ENCODE peak calls at places on chromosomes 1 and 21, in seven cellular contexts. P, W, R, T, F, H and X are unnamed samples.

GRCh38 chr1:196400478-196401453 is 207.5 kb downstream of the KCNT2 start:
- DNase-seq in H (no peak), R (peak), F (no peak), P (peak), W (peak), T (no peak), X (no peak)

GRCh38 chr1:42744030-42744413 is 4.0 kb upstream of the CLDN19 start:
- DNase-seq in F (no peak), P (no peak), W (no peak), T (no peak), R (no peak), H (no peak), X (no peak)

GRCh38 chr1:17700981-17701870 is 53.9 kb upstream of the ACTL8 start:
- DNase-seq in W (no peak), R (no peak), F (no peak), H (no peak), P (no peak), T (no peak), X (no peak)

GRCh38 chr1:221274373-221274772 is 395.1 kb downstream of the HLX start:
- DNase-seq in W (no peak), P (no peak), R (no peak), F (no peak), T (peak), H (no peak), X (no peak)

GRCh38 chr1:8398677-8399076 is 80.8 kb downstream of the SLC45A1 start:
- DNase-seq in W (no peak), T (no peak), R (no peak), F (no peak), P (no peak), H (no peak), X (no peak)

GRCh38 chr21:36699546-36700294 is 805 bp downstream of the SIM2 start:
- DNase-seq in T (no peak), W (peak), R (no peak), H (no peak), F (no peak), P (no peak), X (no peak)

GRCh38 chr1:38991638-38992449 is 768 bp downstream of the AKIRIN1 start:
- DNase-seq in P (peak), T (no peak), F (peak), R (peak), W (peak), H (peak), X (no peak)

GRCh38 chr1:20216574-20216973 is 30.3 kb upstream of the PLA2G2C start:
- DNase-seq in P (no peak), T (no peak), F (no peak), R (peak), W (no peak), H (no peak), X (no peak)

GRCh38 chr1:179353546-179353945 is 12.2 kb upstream of the AXDND1 start:
- DNase-seq in P (peak), R (peak), F (no peak), T (no peak), W (no peak), H (no peak), X (no peak)

GRCh38 chr1:170732262-170732595 is 68.3 kb downstream of the PRRX1 start:
- DNase-seq in H (no peak), R (peak), P (peak), F (no peak), W (no peak), T (no peak), X (no peak)

GRCh38 chr1:188822248-188822647 is 1655.4 kb downstream of the BRINP3 start:
- DNase-seq in F (no peak), H (no peak), P (peak), R (no peak), T (no peak), W (peak), X (no peak)